ENCODE peak calls at places on chromosomes 2 and 18, in six cellular contexts. One of them, this sample, is unnamed. For H3K4me1, the result is how much of the 10 kb centered on the place peaks cover.

GRCh38 chr2:134128746-134129145 is 125.1 kb upstream of the MGAT5 start:
- DNase-seq in IMR-90: no peak
- DNase-seq in gastrocnemius medialis: no peak
- DNase-seq in A549: no peak
- DNase-seq in lower lobe of right lung: no peak
- DNase-seq in tibial nerve: no peak
- DNase-seq in this sample: no peak

GRCh38 chr18:37422116-37422515 is 143.5 kb downstream of the CELF4 start:
- DNase-seq in IMR-90: no peak
- DNase-seq in gastrocnemius medialis: no peak
- DNase-seq in A549: no peak
- DNase-seq in lower lobe of right lung: no peak
- DNase-seq in tibial nerve: no peak
- DNase-seq in this sample: no peak

GRCh38 chr18:55396979-55397378 is 191.0 kb downstream of the TCF4 start:
- DNase-seq in IMR-90: no peak
- DNase-seq in gastrocnemius medialis: no peak
- DNase-seq in A549: no peak
- DNase-seq in lower lobe of right lung: no peak
- DNase-seq in tibial nerve: no peak
- DNase-seq in this sample: no peak

GRCh38 chr2:218826791-218827190 is 4.8 kb downstream of the PRKAG3 start:
- DNase-seq in IMR-90: no peak
- DNase-seq in gastrocnemius medialis: no peak
- DNase-seq in A549: no peak
- DNase-seq in lower lobe of right lung: no peak
- DNase-seq in tibial nerve: no peak
- DNase-seq in this sample: no peak

GRCh38 chr18:76274470-76275289 is 220.4 kb downstream of the ZNF516 start:
- DNase-seq in IMR-90: no peak
- DNase-seq in gastrocnemius medialis: no peak
- DNase-seq in A549: peak
- DNase-seq in lower lobe of right lung: no peak
- DNase-seq in tibial nerve: no peak
- DNase-seq in this sample: no peak

GRCh38 chr2:19368760-19369159 is 10.3 kb upstream of the OSR1 start:
- DNase-seq in IMR-90: no peak
- DNase-seq in gastrocnemius medialis: no peak
- DNase-seq in A549: no peak
- DNase-seq in lower lobe of right lung: no peak
- DNase-seq in tibial nerve: no peak
- DNase-seq in this sample: no peak

GRCh38 chr2:176729706-176730569 is 460.7 kb downstream of the MTX2 start:
- DNase-seq in IMR-90: no peak
- DNase-seq in gastrocnemius medialis: no peak
- DNase-seq in A549: no peak
- DNase-seq in lower lobe of right lung: no peak
- DNase-seq in tibial nerve: peak
- DNase-seq in this sample: no peak

GRCh38 chr18:68221116-68221724 is 493.7 kb downstream of the TMX3 start:
- DNase-seq in IMR-90: no peak
- DNase-seq in gastrocnemius medialis: no peak
- DNase-seq in A549: no peak
- DNase-seq in lower lobe of right lung: no peak
- DNase-seq in tibial nerve: no peak
- DNase-seq in this sample: no peak

GRCh38 chr2:37599688-37600525 is 71.5 kb downstream of the CDC42EP3 start:
- DNase-seq in IMR-90: no peak
- DNase-seq in gastrocnemius medialis: no peak
- DNase-seq in A549: no peak
- DNase-seq in lower lobe of right lung: peak
- DNase-seq in tibial nerve: no peak
- DNase-seq in this sample: peak

GRCh38 chr2:50492452-50492851 is 539.5 kb downstream of the NRXN1 start:
- DNase-seq in IMR-90: peak
- DNase-seq in gastrocnemius medialis: no peak
- DNase-seq in A549: peak
- DNase-seq in lower lobe of right lung: no peak
- DNase-seq in tibial nerve: peak
- DNase-seq in this sample: peak

GRCh38 chr2:9263388-9263787 is 56.8 kb downstream of the ASAP2 start:
- DNase-seq in IMR-90: no peak
- DNase-seq in gastrocnemius medialis: no peak
- DNase-seq in A549: no peak
- DNase-seq in lower lobe of right lung: no peak
- DNase-seq in tibial nerve: no peak
- DNase-seq in this sample: no peak

GRCh38 chr2:9260411-9261037 is 53.9 kb downstream of the ASAP2 start:
- DNase-seq in IMR-90: no peak
- DNase-seq in gastrocnemius medialis: no peak
- DNase-seq in A549: no peak
- DNase-seq in lower lobe of right lung: no peak
- DNase-seq in tibial nerve: no peak
- DNase-seq in this sample: no peak

GRCh38 chr2:9261231-9261883 is 54.7 kb downstream of the ASAP2 start:
- DNase-seq in IMR-90: no peak
- DNase-seq in gastrocnemius medialis: no peak
- DNase-seq in A549: no peak
- DNase-seq in lower lobe of right lung: no peak
- DNase-seq in tibial nerve: no peak
- DNase-seq in this sample: no peak

GRCh38 chr2:9264301-9264700 is 57.7 kb downstream of the ASAP2 start:
- DNase-seq in IMR-90: peak
- DNase-seq in gastrocnemius medialis: no peak
- DNase-seq in A549: no peak
- DNase-seq in lower lobe of right lung: no peak
- DNase-seq in tibial nerve: no peak
- DNase-seq in this sample: no peak

DNA sequence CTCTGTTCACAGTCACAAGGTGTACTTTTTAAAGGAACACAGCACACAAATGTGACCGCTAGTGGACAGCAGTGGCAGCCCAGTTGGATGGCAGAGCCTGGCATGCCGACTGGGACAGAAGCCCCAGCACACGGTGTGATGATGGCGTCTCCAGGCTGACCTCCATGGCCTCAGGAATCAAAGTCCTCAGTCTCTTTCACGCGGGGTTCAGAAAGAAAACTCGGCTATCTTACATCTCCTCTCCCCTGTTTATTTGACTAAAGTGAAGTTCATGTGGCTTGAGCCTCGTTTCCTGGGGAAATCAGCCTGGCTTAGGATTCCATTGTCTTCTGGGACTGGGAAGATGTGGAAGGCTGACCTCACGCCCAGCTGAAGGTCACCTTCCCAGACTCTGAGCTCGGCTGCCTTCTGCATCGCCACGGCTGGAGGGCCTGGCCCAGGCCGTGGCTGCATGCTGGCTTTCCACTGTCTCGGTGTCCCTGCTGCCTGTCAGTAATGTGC is 56.1 kb downstream of the ASAP2 start:
- DNase-seq in IMR-90: peak
- DNase-seq in gastrocnemius medialis: no peak
- DNase-seq in A549: no peak
- DNase-seq in lower lobe of right lung: no peak
- DNase-seq in tibial nerve: no peak
- DNase-seq in this sample: no peak
- H3K4me1 ChIP-seq in IMR-90: under half
- H3K4me1 ChIP-seq in gastrocnemius medialis: half or more
- H3K4me1 ChIP-seq in A549: under half
- H3K4me1 ChIP-seq in lower lobe of right lung: half or more
- H3K4me1 ChIP-seq in tibial nerve: half or more
- H3K4me1 ChIP-seq in this sample: under half

DNA sequence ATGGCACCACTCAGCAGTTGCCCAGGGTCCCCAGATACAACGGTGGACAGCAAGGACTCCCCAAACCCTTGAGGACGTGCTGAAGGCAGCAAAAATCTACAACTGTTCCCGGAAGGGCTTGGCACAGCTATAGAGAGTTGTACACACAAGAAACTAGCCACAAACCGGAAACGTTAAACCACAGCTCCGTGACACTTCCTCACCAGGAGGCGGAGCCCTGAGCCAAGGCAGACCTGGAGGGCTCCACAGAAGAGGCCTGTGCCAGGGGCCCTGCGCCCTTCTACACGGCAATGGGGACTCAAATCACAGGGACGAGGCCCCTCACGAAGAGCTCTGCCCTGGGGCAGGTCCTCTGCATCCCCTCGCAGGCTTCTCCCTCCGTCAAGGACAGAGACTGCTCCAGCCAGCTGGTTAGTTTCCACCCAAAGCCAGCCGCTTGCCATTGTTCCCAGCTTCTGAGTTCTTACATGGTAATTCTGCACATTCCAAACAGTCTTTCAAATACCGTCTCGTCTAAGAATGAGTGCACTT is 133.3 kb downstream of the HDAC4 start:
- DNase-seq in IMR-90: peak
- DNase-seq in gastrocnemius medialis: peak
- DNase-seq in A549: no peak
- DNase-seq in lower lobe of right lung: peak
- DNase-seq in tibial nerve: peak
- DNase-seq in this sample: peak
- H3K4me1 ChIP-seq in IMR-90: under half
- H3K4me1 ChIP-seq in gastrocnemius medialis: half or more
- H3K4me1 ChIP-seq in A549: half or more
- H3K4me1 ChIP-seq in lower lobe of right lung: half or more
- H3K4me1 ChIP-seq in tibial nerve: half or more
- H3K4me1 ChIP-seq in this sample: under half

GRCh38 chr2:61016392-61017002 is 1.0 kb upstream of the PEX13 start:
- DNase-seq in IMR-90: no peak
- DNase-seq in gastrocnemius medialis: no peak
- DNase-seq in A549: no peak
- DNase-seq in lower lobe of right lung: peak
- DNase-seq in tibial nerve: no peak
- DNase-seq in this sample: no peak
- H3K4me1 ChIP-seq in IMR-90: under half
- H3K4me1 ChIP-seq in gastrocnemius medialis: under half
- H3K4me1 ChIP-seq in A549: under half
- H3K4me1 ChIP-seq in lower lobe of right lung: under half
- H3K4me1 ChIP-seq in tibial nerve: under half
- H3K4me1 ChIP-seq in this sample: under half

GRCh38 chr2:74835831-74836674 is 2.1 kb downstream of the HK2 start:
- DNase-seq in IMR-90: peak
- DNase-seq in gastrocnemius medialis: no peak
- DNase-seq in A549: peak
- DNase-seq in lower lobe of right lung: no peak
- DNase-seq in tibial nerve: no peak
- DNase-seq in this sample: no peak
- H3K4me1 ChIP-seq in IMR-90: under half
- H3K4me1 ChIP-seq in gastrocnemius medialis: under half
- H3K4me1 ChIP-seq in A549: under half
- H3K4me1 ChIP-seq in lower lobe of right lung: under half
- H3K4me1 ChIP-seq in tibial nerve: under half
- H3K4me1 ChIP-seq in this sample: under half

GRCh38 chr2:64675860-64676259 is 22.1 kb upstream of the SERTAD2 start:
- DNase-seq in IMR-90: peak
- DNase-seq in gastrocnemius medialis: peak
- DNase-seq in A549: peak
- DNase-seq in lower lobe of right lung: no peak
- DNase-seq in tibial nerve: no peak
- DNase-seq in this sample: no peak

GRCh38 chr2:64678771-64679615 is 25.3 kb upstream of the SERTAD2 start:
- DNase-seq in IMR-90: no peak
- DNase-seq in gastrocnemius medialis: no peak
- DNase-seq in A549: no peak
- DNase-seq in lower lobe of right lung: no peak
- DNase-seq in tibial nerve: no peak
- DNase-seq in this sample: no peak

GRCh38 chr2:64677530-64677929 is 23.8 kb upstream of the SERTAD2 start:
- DNase-seq in IMR-90: no peak
- DNase-seq in gastrocnemius medialis: no peak
- DNase-seq in A549: no peak
- DNase-seq in lower lobe of right lung: no peak
- DNase-seq in tibial nerve: no peak
- DNase-seq in this sample: no peak

GRCh38 chr2:64681479-64681967 is 27.8 kb upstream of the SERTAD2 start:
- DNase-seq in IMR-90: no peak
- DNase-seq in gastrocnemius medialis: no peak
- DNase-seq in A549: no peak
- DNase-seq in lower lobe of right lung: no peak
- DNase-seq in tibial nerve: no peak
- DNase-seq in this sample: no peak

GRCh38 chr2:64679673-64680425 is 26.1 kb upstream of the SERTAD2 start:
- DNase-seq in IMR-90: no peak
- DNase-seq in gastrocnemius medialis: no peak
- DNase-seq in A549: no peak
- DNase-seq in lower lobe of right lung: no peak
- DNase-seq in tibial nerve: no peak
- DNase-seq in this sample: no peak
- H3K4me1 ChIP-seq in IMR-90: under half
- H3K4me1 ChIP-seq in gastrocnemius medialis: under half
- H3K4me1 ChIP-seq in A549: under half
- H3K4me1 ChIP-seq in lower lobe of right lung: under half
- H3K4me1 ChIP-seq in tibial nerve: under half
- H3K4me1 ChIP-seq in this sample: under half

GRCh38 chr2:39739386-39739785 is 39.7 kb downstream of the THUMPD2 start:
- DNase-seq in IMR-90: no peak
- DNase-seq in gastrocnemius medialis: no peak
- DNase-seq in A549: no peak
- DNase-seq in lower lobe of right lung: no peak
- DNase-seq in tibial nerve: no peak
- DNase-seq in this sample: no peak
- H3K4me1 ChIP-seq in IMR-90: under half
- H3K4me1 ChIP-seq in gastrocnemius medialis: under half
- H3K4me1 ChIP-seq in A549: under half
- H3K4me1 ChIP-seq in lower lobe of right lung: under half
- H3K4me1 ChIP-seq in tibial nerve: under half
- H3K4me1 ChIP-seq in this sample: under half

DNA sequence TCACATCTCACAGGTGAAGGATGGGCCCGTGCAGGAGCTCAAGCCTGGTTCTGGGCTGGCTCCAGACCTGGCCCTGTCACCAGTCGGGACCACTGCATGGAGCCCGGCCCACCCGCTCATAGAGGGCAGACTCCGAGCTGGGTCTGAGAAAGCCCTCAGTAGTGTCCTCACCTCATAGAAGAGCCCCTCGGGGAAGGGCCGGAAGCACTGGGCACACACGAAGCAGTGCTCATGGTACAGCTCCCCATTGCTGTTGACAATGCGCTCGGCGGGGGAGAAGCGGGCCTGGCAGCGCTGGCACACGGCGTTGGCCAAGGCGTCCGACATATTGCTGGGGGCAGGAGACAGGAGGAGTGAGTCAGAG is 11.3 kb downstream of the GPR17 start:
- DNase-seq in IMR-90: no peak
- DNase-seq in gastrocnemius medialis: no peak
- DNase-seq in A549: no peak
- DNase-seq in lower lobe of right lung: peak
- DNase-seq in tibial nerve: no peak
- DNase-seq in this sample: no peak
- H3K4me1 ChIP-seq in IMR-90: under half
- H3K4me1 ChIP-seq in gastrocnemius medialis: under half
- H3K4me1 ChIP-seq in A549: under half
- H3K4me1 ChIP-seq in lower lobe of right lung: half or more
- H3K4me1 ChIP-seq in tibial nerve: half or more
- H3K4me1 ChIP-seq in this sample: under half